ENCODE peak calls at places on chromosome 1, in ten cellular contexts. E is astrocyte of the spinal cord; M is foreskin fibroblast; J is left lung; C is GM20000; F is coronary artery; I is AG09309; H is CD4-positive, alpha-beta T cell; O is heart right ventricle; X is progenitor cell of endocrine pancreas. G is an unnamed sample.
A peak's percentile ranks its signal among the peaks of the same experiment; 100 is the strongest.

GRCh38 chr1:79069828-79070227 is 63.3 kb upstream of the ADGRL4 start:
- DNase-seq in E (no peak), M (no peak), J (no peak), C (no peak), F (no peak), I (no peak), H (no peak), O (no peak), X (no peak), G (no peak)

GRCh38 chr1:196380311-196380710 is 227.9 kb downstream of the KCNT2 start:
- DNase-seq in E (peak; percentile 22), M (no peak), J (no peak), C (no peak), F (no peak), I (no peak), H (no peak), O (no peak), X (no peak), G (no peak)

GRCh38 chr1:23215751-23216449 is 1.4 kb downstream of the HTR1D start:
- DNase-seq in E (no peak), M (no peak), J (no peak), C (no peak), F (no peak), I (no peak), H (no peak), O (no peak), X (no peak), G (no peak)

GRCh38 chr1:241411776-241412338 is 54.9 kb upstream of the RGS7 start:
- DNase-seq in E (peak; percentile 25), M (peak; percentile 68), J (no peak), C (no peak), F (no peak), I (peak; percentile 73), H (no peak), O (no peak), X (no peak), G (no peak)

GRCh38 chr1:229058716-229059115 is 212.2 kb upstream of the RAB4A start:
- DNase-seq in E (no peak), M (no peak), J (peak; percentile 49), C (no peak), F (no peak), I (no peak), H (no peak), O (no peak), X (no peak), G (no peak)

GRCh38 chr1:156385534-156386031 is 16.6 kb downstream of the RHBG start:
- DNase-seq in E (peak; percentile 47), M (peak; percentile 51), J (peak; percentile 46), C (peak; percentile 87), F (no peak), I (peak; percentile 21), H (peak; percentile 68), O (peak; percentile 45), X (peak; percentile 71), G (peak; percentile 60)

GRCh38 chr1:117631761-117632160 is 25.9 kb downstream of the TENT5C start:
- DNase-seq in E (no peak), M (no peak), J (no peak), C (no peak), F (peak; percentile 14), I (no peak), H (no peak), O (no peak), X (no peak), G (no peak)

GRCh38 chr1:231194843-231195516 is 33.1 kb downstream of the TRIM67 start:
- DNase-seq in E (no peak), M (no peak), J (no peak), C (no peak), F (no peak), I (no peak), H (no peak), O (no peak), X (no peak), G (peak; percentile 24)

GRCh38 chr1:154837679-154838171 is 32.4 kb downstream of the KCNN3 start:
- DNase-seq in E (no peak), M (no peak), J (no peak), C (peak; percentile 52), F (no peak), I (no peak), H (no peak), O (peak; percentile 67), X (no peak), G (no peak)

GRCh38 chr1:116139592-116140134 is 28.5 kb downstream of the MAB21L3 start:
- DNase-seq in E (no peak), M (no peak), J (no peak), C (no peak), F (no peak), I (no peak), H (no peak), O (no peak), X (no peak), G (no peak)

GRCh38 chr1:192628406-192629057 is 7.4 kb upstream of the RGS13 start:
- DNase-seq in E (no peak), M (no peak), J (no peak), C (no peak), F (no peak), I (no peak), H (no peak), O (no peak), X (no peak), G (no peak)

GRCh38 chr1:84892657-84893618 is at the start of gene LPAR3:
- DNase-seq in E (no peak), M (peak; percentile 35), J (no peak), C (no peak), F (no peak), I (no peak), H (no peak), O (peak; percentile 56), X (peak; percentile 44), G (no peak)
- TF ChIP-seq CTCF in E (no peak), M (no peak), J (no peak), C (no peak), F (no peak), I (no peak), H (no peak), O (no peak), X (no peak), G (no peak)

GRCh38 chr1:41507152-41507720 is 22.8 kb upstream of the EDN2 start:
- DNase-seq in E (no peak), M (no peak), J (no peak), C (no peak), F (no peak), I (no peak), H (no peak), O (no peak), X (no peak), G (no peak)

GRCh38 chr1:41502912-41503311 is 18.4 kb upstream of the EDN2 start:
- DNase-seq in E (no peak), M (no peak), J (no peak), C (no peak), F (no peak), I (no peak), H (no peak), O (no peak), X (no peak), G (no peak)

GRCh38 chr1:41503507-41504125 is 19.1 kb upstream of the EDN2 start:
- DNase-seq in E (no peak), M (peak; percentile 40), J (no peak), C (no peak), F (no peak), I (no peak), H (no peak), O (no peak), X (no peak), G (no peak)

GRCh38 chr1:41501581-41501980 is 17.1 kb upstream of the EDN2 start:
- DNase-seq in E (no peak), M (no peak), J (no peak), C (no peak), F (no peak), I (no peak), H (no peak), O (no peak), X (no peak), G (no peak)

GRCh38 chr1:41504126-41505035 is 19.9 kb upstream of the EDN2 start:
- DNase-seq in E (peak; percentile 55), M (peak; percentile 60), J (peak; percentile 68), C (no peak), F (no peak), I (no peak), H (no peak), O (no peak), X (no peak), G (no peak)
- TF ChIP-seq CTCF in E (no peak), M (no peak), J (no peak), C (no peak), F (no peak), I (no peak), H (no peak), O (no peak), X (no peak), G (no peak)

DNA sequence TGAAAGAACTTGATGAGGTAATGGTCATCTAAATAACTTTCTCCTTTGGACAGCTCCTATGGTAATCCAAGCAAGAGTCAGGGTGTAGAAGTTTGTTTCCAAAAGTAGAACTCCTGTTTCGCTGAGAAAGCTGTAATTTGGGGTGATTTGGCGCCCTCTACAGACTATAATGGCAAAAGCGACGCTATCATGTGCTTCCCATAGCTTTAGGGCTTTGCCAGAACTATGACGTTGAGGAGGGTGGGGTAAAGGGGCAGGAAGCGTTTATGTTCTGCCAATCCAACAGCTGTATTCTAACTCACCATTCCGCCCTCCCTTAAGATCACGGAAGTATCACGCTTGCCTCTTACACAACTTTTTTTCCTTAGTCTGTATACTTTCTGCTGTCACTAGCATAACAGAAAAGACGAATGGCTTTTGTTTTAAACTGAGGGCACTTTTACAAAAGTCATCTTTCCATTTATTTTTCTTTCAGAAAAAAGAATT is at the start of gene FMO4:
- DNase-seq in E (peak; percentile 99), M (peak; percentile 97), J (peak; percentile 91), C (peak; percentile 85), F (peak; percentile 96), I (peak; percentile 99), H (peak; percentile 68), O (peak; percentile 38), X (peak; percentile 58), G (peak; percentile 95)
- TF ChIP-seq CTCF in E (peak; percentile 74), M (peak; percentile 67), J (peak; percentile 72), C (peak; percentile 74), F (peak; percentile 54), I (peak; percentile 82), H (peak; percentile 78), O (peak; percentile 75), X (peak; percentile 91), G (peak; percentile 78)

GRCh38 chr1:20508411-20508771 is 440 bp upstream of the MUL1 start:
- DNase-seq in E (no peak), M (no peak), J (no peak), C (no peak), F (no peak), I (no peak), H (no peak), O (no peak), X (no peak), G (no peak)

GRCh38 chr1:20505488-20505887 is 2.5 kb downstream of the MUL1 start:
- DNase-seq in E (no peak), M (no peak), J (no peak), C (no peak), F (no peak), I (no peak), H (no peak), O (no peak), X (no peak), G (no peak)

GRCh38 chr1:20511518-20512428 is 3.8 kb upstream of the MUL1 start:
- DNase-seq in E (no peak), M (peak; percentile 21), J (no peak), C (no peak), F (no peak), I (no peak), H (no peak), O (no peak), X (no peak), G (no peak)

GRCh38 chr1:20507248-20507563 is 745 bp downstream of the MUL1 start:
- DNase-seq in E (no peak), M (no peak), J (no peak), C (no peak), F (no peak), I (no peak), H (no peak), O (no peak), X (no peak), G (no peak)

GRCh38 chr1:20507564-20508410 is at the start of gene MUL1:
- DNase-seq in E (peak; percentile 92), M (peak; percentile 89), J (peak; percentile 95), C (peak; percentile 92), F (peak; percentile 95), I (peak; percentile 49), H (peak; percentile 92), O (peak; percentile 96), X (peak; percentile 87), G (peak; percentile 93)
- TF ChIP-seq CTCF in E (no peak), M (no peak), J (no peak), C (no peak), F (no peak), I (no peak), H (no peak), O (no peak), X (no peak), G (no peak)

G was measured in CD14-positive monocyte.